ENCODE peak calls at places on chromosomes 16 and 17, in seven cellular contexts. P is heart right ventricle; J is transverse colon; L is CD8-positive, alpha-beta T cell; X is lower lobe of right lung; C is cardiac muscle cell; F is tibial nerve. S is an unnamed sample.

GRCh38 chr17:47705536-47706481 is 11.8 kb downstream of the TBKBP1 start:
- DNase-seq in P (no peak), J (no peak), L (peak; percentile 45), X (peak; percentile 20), C (no peak), F (no peak), S (no peak)

GRCh38 chr16:59593256-59593655 is 859.1 kb upstream of the GOT2 start:
- DNase-seq in P (no peak), J (no peak), L (no peak), X (no peak), C (no peak), F (no peak), S (no peak)

GRCh38 chr16:67653131-67654068 is 6.7 kb downstream of the ACD start:
- DNase-seq in P (no peak), J (no peak), L (no peak), X (peak; percentile 41), C (peak; percentile 48), F (no peak), S (no peak)

GRCh38 chr17:14061666-14062560 is 7.4 kb upstream of the COX10 start:
- DNase-seq in P (no peak), J (no peak), L (no peak), X (no peak), C (no peak), F (no peak), S (peak; percentile 12)

GRCh38 chr17:17824119-17824779 is 12.5 kb downstream of the SREBF1 start:
- DNase-seq in P (no peak), J (no peak), L (no peak), X (no peak), C (no peak), F (no peak), S (no peak)

GRCh38 chr16:27270389-27270788 is 1.8 kb upstream of the NSMCE1 start:
- DNase-seq in P (no peak), J (no peak), L (no peak), X (no peak), C (no peak), F (no peak), S (no peak)

GRCh38 chr16:2497116-2497630 is 16.6 kb upstream of the ATP6V0C start:
- DNase-seq in P (peak; percentile 75), J (no peak), L (no peak), X (peak; percentile 70), C (no peak), F (no peak), S (peak; percentile 81)

GRCh38 chr16:89330177-89330856 is 112.8 kb downstream of the ZNF778 start:
- DNase-seq in P (no peak), J (no peak), L (peak; percentile 40), X (peak; percentile 59), C (no peak), F (no peak), S (peak; percentile 55)

GRCh38 chr16:11562941-11563340 is 23.8 kb downstream of the LITAF start:
- DNase-seq in P (no peak), J (no peak), L (no peak), X (no peak), C (no peak), F (no peak), S (no peak)

GRCh38 chr16:52069866-52070265 is 477.1 kb downstream of the TOX3 start:
- DNase-seq in P (no peak), J (no peak), L (no peak), X (no peak), C (peak; percentile 32), F (no peak), S (no peak)

GRCh38 chr17:77529328-77529650 is 388.5 kb downstream of the SEC14L1 start:
- DNase-seq in P (no peak), J (no peak), L (no peak), X (no peak), C (no peak), F (no peak), S (no peak)

GRCh38 chr17:32445075-32445427 is 741 bp downstream of the PSMD11 start:
- DNase-seq in P (peak; percentile 11), J (peak; percentile 51), L (peak; percentile 21), X (no peak), C (peak; percentile 50), F (no peak), S (peak; percentile 44)

GRCh38 chr16:14366974-14367707 is 262.9 kb downstream of the PARN start:
- DNase-seq in P (no peak), J (no peak), L (no peak), X (no peak), C (no peak), F (no peak), S (no peak)

GRCh38 chr16:58615280-58615679 is 14.3 kb downstream of the CNOT1 start:
- DNase-seq in P (no peak), J (no peak), L (no peak), X (no peak), C (no peak), F (no peak), S (no peak)

GRCh38 chr16:86145669-86146068 is 246.7 kb downstream of the IRF8 start:
- DNase-seq in P (no peak), J (no peak), L (no peak), X (no peak), C (no peak), F (no peak), S (no peak)

GRCh38 chr17:67068999-67069398 is 24.6 kb downstream of the CACNG1 start:
- DNase-seq in P (no peak), J (no peak), L (no peak), X (no peak), C (peak; percentile 27), F (no peak), S (no peak)

GRCh38 chr17:46943511-46944393 is 20.8 kb downstream of the GOSR2 start:
- DNase-seq in P (no peak), J (no peak), L (no peak), X (no peak), C (no peak), F (peak; percentile 18), S (no peak)

GRCh38 chr17:46984892-46985291 is 5.8 kb upstream of the RPRML start:
- DNase-seq in P (no peak), J (peak; percentile 67), L (no peak), X (no peak), C (no peak), F (no peak), S (no peak)

GRCh38 chr17:79951361-79952264 is 84.1 kb downstream of the TBC1D16 start:
- DNase-seq in P (peak; percentile 51), J (no peak), L (no peak), X (peak; percentile 78), C (peak; percentile 66), F (no peak), S (no peak)

GRCh38 chr17:73799091-73799490 is 154.8 kb upstream of the SDK2 start:
- DNase-seq in P (no peak), J (no peak), L (no peak), X (no peak), C (no peak), F (no peak), S (no peak)

GRCh38 chr16:17481741-17482140 is 11.0 kb upstream of the XYLT1 start:
- DNase-seq in P (no peak), J (no peak), L (no peak), X (no peak), C (no peak), F (no peak), S (no peak)

GRCh38 chr16:25097304-25097988 is 14.1 kb upstream of the LCMT1 start:
- DNase-seq in P (no peak), J (no peak), L (no peak), X (no peak), C (no peak), F (no peak), S (no peak)

GRCh38 chr17:35299108-35299507 is 56.2 kb downstream of the SLFN5 start:
- DNase-seq in P (no peak), J (no peak), L (no peak), X (peak; percentile 51), C (no peak), F (no peak), S (no peak)

GRCh38 chr16:12092347-12092882 is 115.9 kb downstream of the SNX29 start:
- DNase-seq in P (no peak), J (no peak), L (no peak), X (peak; percentile 20), C (no peak), F (no peak), S (no peak)

GRCh38 chr17:12085076-12085949 is 64.6 kb downstream of the MAP2K4 start:
- DNase-seq in P (no peak), J (no peak), L (no peak), X (no peak), C (no peak), F (no peak), S (no peak)
- TF ChIP-seq CTCF in P (no peak), J (no peak), L (no peak), X (no peak), C (no peak), F (no peak), S (no peak)

DNA sequence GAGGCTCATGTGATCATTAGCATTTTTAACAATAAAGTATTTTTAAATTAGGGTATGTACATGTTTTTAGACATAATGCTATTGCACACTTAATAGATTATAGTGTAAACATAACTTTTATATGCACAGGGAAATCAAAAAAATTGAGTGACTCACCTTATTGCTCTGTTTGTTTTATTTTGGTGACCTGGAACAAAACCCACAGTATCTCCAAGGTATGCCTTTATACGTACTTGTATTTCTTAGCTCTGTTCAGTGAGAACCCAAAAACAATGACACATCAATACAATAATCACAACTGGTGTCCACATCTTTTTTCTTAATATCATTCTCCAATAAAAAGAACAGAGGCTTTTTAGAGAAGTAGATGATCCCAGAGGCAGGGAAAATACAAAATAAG is 112.2 kb downstream of the CYB561 start:
- DNase-seq in P (no peak), J (no peak), L (no peak), X (no peak), C (no peak), F (no peak), S (no peak)
- H3K4me1 ChIP-seq in P (no peaks in the 10 kb centered on the region), J (no peaks in the 10 kb centered on the region), L (no peaks in the 10 kb centered on the region), X (peaks cover 12% of the 10 kb centered on the region), C (no peaks in the 10 kb centered on the region), F (no peaks in the 10 kb centered on the region), S (no peaks in the 10 kb centered on the region)

DNA sequence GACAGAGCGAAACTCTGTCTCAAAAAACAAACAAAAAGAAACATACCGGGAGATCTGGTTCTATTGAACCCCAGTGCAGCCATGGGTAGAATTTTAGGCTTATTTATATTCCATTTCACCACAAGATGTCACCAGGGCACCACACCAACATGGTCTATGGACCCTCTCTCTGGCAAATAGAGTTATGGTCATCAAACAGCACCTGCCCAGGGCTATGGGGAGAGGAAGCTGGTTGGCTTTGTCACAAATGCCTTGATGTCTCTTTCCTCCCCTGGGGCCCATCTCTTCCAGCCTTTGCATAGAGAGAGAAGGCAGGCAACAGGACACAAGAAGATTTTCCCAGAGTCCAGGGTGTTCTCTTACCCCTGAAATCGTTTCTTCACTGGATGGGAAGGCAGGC is 128.4 kb downstream of the WWOX start:
- DNase-seq in P (no peak), J (no peak), L (no peak), X (no peak), C (peak; percentile 17), F (no peak), S (no peak)
- TF ChIP-seq CTCF in P (peak; percentile 33), J (no peak), L (no peak), X (no peak), C (no peak), F (no peak), S (peak; percentile 27)

DNA sequence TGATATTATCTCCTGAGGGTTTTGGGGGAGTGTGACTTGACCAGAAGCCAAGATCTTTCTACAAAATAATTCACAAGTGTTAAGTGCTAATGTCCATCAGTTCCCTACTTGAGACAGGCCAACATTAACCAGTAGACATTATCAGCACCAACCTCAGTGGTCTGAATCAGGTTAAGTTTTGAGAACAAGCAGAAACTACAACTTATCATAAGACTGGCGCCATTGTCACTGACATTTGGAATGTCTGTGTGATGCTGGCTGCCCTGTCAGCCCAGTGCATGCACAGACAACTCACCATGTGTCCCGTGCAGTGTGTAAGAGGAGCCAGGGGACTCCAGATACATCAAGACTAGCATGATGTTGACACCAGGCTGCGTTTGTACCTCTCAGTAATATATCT is 76.8 kb downstream of the CCDC182 start:
- DNase-seq in P (no peak), J (no peak), L (no peak), X (no peak), C (peak; percentile 11), F (no peak), S (no peak)
- H3K4me1 ChIP-seq in P (peaks cover 28% of the 10 kb centered on the region), J (no peaks in the 10 kb centered on the region), L (peaks cover 35% of the 10 kb centered on the region), X (peaks cover 13% of the 10 kb centered on the region), C (peaks cover 6% of the 10 kb centered on the region), F (no peaks in the 10 kb centered on the region), S (peaks cover 21% of the 10 kb centered on the region)